ENCODE peak calls at places on chromosomes 3 and 15, in eight cellular contexts. One of them, this sample, is unnamed.
A peak's percentile ranks its signal among the peaks of the same experiment; 100 is the strongest.

GRCh38 chr15:62792960-62793758 is 249.4 kb upstream of the TPM1 start:
- DNase-seq in right lobe of liver: no peak
- DNase-seq in aorta: no peak
- DNase-seq in IMR-90: no peak
- DNase-seq in K562: no peak
- DNase-seq in prostate gland: no peak
- DNase-seq in body of pancreas: no peak
- DNase-seq in naive thymus-derived CD4-positive, alpha-beta T cell: no peak
- DNase-seq in this sample: no peak

GRCh38 chr3:54120657-54121403 is 1.5 kb upstream of the CACNA2D3 start:
- DNase-seq in right lobe of liver: no peak
- DNase-seq in aorta: no peak
- DNase-seq in IMR-90: no peak
- DNase-seq in K562: no peak
- DNase-seq in prostate gland: no peak
- DNase-seq in body of pancreas: no peak
- DNase-seq in naive thymus-derived CD4-positive, alpha-beta T cell: no peak
- DNase-seq in this sample: peak; percentile 16

GRCh38 chr15:31147456-31147855 is 45.9 kb upstream of the TRPM1 start:
- DNase-seq in right lobe of liver: no peak
- DNase-seq in aorta: no peak
- DNase-seq in IMR-90: no peak
- DNase-seq in K562: no peak
- DNase-seq in prostate gland: no peak
- DNase-seq in body of pancreas: no peak
- DNase-seq in naive thymus-derived CD4-positive, alpha-beta T cell: no peak
- DNase-seq in this sample: no peak

GRCh38 chr15:38424101-38424552 is 29.8 kb upstream of the FAM98B start:
- DNase-seq in right lobe of liver: no peak
- DNase-seq in aorta: no peak
- DNase-seq in IMR-90: no peak
- DNase-seq in K562: no peak
- DNase-seq in prostate gland: no peak
- DNase-seq in body of pancreas: no peak
- DNase-seq in naive thymus-derived CD4-positive, alpha-beta T cell: no peak
- DNase-seq in this sample: no peak

GRCh38 chr3:195558602-195559001 is 15.5 kb upstream of the PPP1R2 start:
- DNase-seq in right lobe of liver: no peak
- DNase-seq in aorta: no peak
- DNase-seq in IMR-90: peak; percentile 21
- DNase-seq in K562: peak; percentile 41
- DNase-seq in prostate gland: no peak
- DNase-seq in body of pancreas: peak; percentile 70
- DNase-seq in naive thymus-derived CD4-positive, alpha-beta T cell: peak; percentile 62
- DNase-seq in this sample: no peak

GRCh38 chr3:5277612-5278236 is 90.2 kb downstream of the EDEM1 start:
- DNase-seq in right lobe of liver: no peak
- DNase-seq in aorta: no peak
- DNase-seq in IMR-90: no peak
- DNase-seq in K562: no peak
- DNase-seq in prostate gland: no peak
- DNase-seq in body of pancreas: no peak
- DNase-seq in naive thymus-derived CD4-positive, alpha-beta T cell: no peak
- DNase-seq in this sample: no peak

GRCh38 chr15:61769557-61769956 is 290.7 kb downstream of the VPS13C start:
- DNase-seq in right lobe of liver: no peak
- DNase-seq in aorta: no peak
- DNase-seq in IMR-90: no peak
- DNase-seq in K562: no peak
- DNase-seq in prostate gland: no peak
- DNase-seq in body of pancreas: no peak
- DNase-seq in naive thymus-derived CD4-positive, alpha-beta T cell: no peak
- DNase-seq in this sample: no peak

GRCh38 chr15:79168922-79169322 is 78.3 kb upstream of the RASGRF1 start:
- DNase-seq in right lobe of liver: no peak
- DNase-seq in aorta: no peak
- DNase-seq in IMR-90: no peak
- DNase-seq in K562: peak; percentile 25
- DNase-seq in prostate gland: peak; percentile 7
- DNase-seq in body of pancreas: peak; percentile 28
- DNase-seq in naive thymus-derived CD4-positive, alpha-beta T cell: no peak
- DNase-seq in this sample: no peak

GRCh38 chr3:12591997-12592715 is 35.3 kb downstream of the MKRN2 start:
- DNase-seq in right lobe of liver: no peak
- DNase-seq in aorta: no peak
- DNase-seq in IMR-90: no peak
- DNase-seq in K562: no peak
- DNase-seq in prostate gland: no peak
- DNase-seq in body of pancreas: peak; percentile 36
- DNase-seq in naive thymus-derived CD4-positive, alpha-beta T cell: no peak
- DNase-seq in this sample: peak; percentile 60

GRCh38 chr3:73188707-73189106 is 127.2 kb downstream of the EBLN2 start:
- DNase-seq in right lobe of liver: no peak
- DNase-seq in aorta: no peak
- DNase-seq in IMR-90: no peak
- DNase-seq in K562: no peak
- DNase-seq in prostate gland: no peak
- DNase-seq in body of pancreas: no peak
- DNase-seq in naive thymus-derived CD4-positive, alpha-beta T cell: no peak
- DNase-seq in this sample: no peak

GRCh38 chr3:169453256-169454059 is 210.1 kb downstream of the MECOM start:
- DNase-seq in right lobe of liver: no peak
- DNase-seq in aorta: no peak
- DNase-seq in IMR-90: no peak
- DNase-seq in K562: peak; percentile 27
- DNase-seq in prostate gland: no peak
- DNase-seq in body of pancreas: no peak
- DNase-seq in naive thymus-derived CD4-positive, alpha-beta T cell: no peak
- DNase-seq in this sample: no peak

GRCh38 chr15:86203462-86203861 is 123.8 kb downstream of the AGBL1 start:
- DNase-seq in right lobe of liver: no peak
- DNase-seq in aorta: no peak
- DNase-seq in IMR-90: no peak
- DNase-seq in K562: no peak
- DNase-seq in prostate gland: no peak
- DNase-seq in body of pancreas: no peak
- DNase-seq in naive thymus-derived CD4-positive, alpha-beta T cell: no peak
- DNase-seq in this sample: no peak

GRCh38 chr3:51716805-51717204 is 9.9 kb downstream of the GRM2 start:
- DNase-seq in right lobe of liver: no peak
- DNase-seq in aorta: no peak
- DNase-seq in IMR-90: no peak
- DNase-seq in K562: no peak
- DNase-seq in prostate gland: no peak
- DNase-seq in body of pancreas: no peak
- DNase-seq in naive thymus-derived CD4-positive, alpha-beta T cell: no peak
- DNase-seq in this sample: no peak

GRCh38 chr3:177286034-177286433 is 88.8 kb upstream of the TBL1XR1 start:
- DNase-seq in right lobe of liver: no peak
- DNase-seq in aorta: no peak
- DNase-seq in IMR-90: no peak
- DNase-seq in K562: no peak
- DNase-seq in prostate gland: no peak
- DNase-seq in body of pancreas: no peak
- DNase-seq in naive thymus-derived CD4-positive, alpha-beta T cell: no peak
- DNase-seq in this sample: no peak

GRCh38 chr3:55893045-55893664 is 406.0 kb upstream of the WNT5A start:
- DNase-seq in right lobe of liver: no peak
- DNase-seq in aorta: no peak
- DNase-seq in IMR-90: peak; percentile 81
- DNase-seq in K562: no peak
- DNase-seq in prostate gland: no peak
- DNase-seq in body of pancreas: no peak
- DNase-seq in naive thymus-derived CD4-positive, alpha-beta T cell: no peak
- DNase-seq in this sample: no peak

GRCh38 chr3:185423178-185423577 is 60.2 kb downstream of the MAP3K13 start:
- DNase-seq in right lobe of liver: no peak
- DNase-seq in aorta: no peak
- DNase-seq in IMR-90: peak; percentile 35
- DNase-seq in K562: peak; percentile 27
- DNase-seq in prostate gland: no peak
- DNase-seq in body of pancreas: peak; percentile 37
- DNase-seq in naive thymus-derived CD4-positive, alpha-beta T cell: no peak
- DNase-seq in this sample: peak; percentile 79

GRCh38 chr3:13017361-13018038 is 55.7 kb downstream of the IQSEC1 start:
- DNase-seq in right lobe of liver: no peak
- DNase-seq in aorta: peak; percentile 45
- DNase-seq in IMR-90: no peak
- DNase-seq in K562: no peak
- DNase-seq in prostate gland: no peak
- DNase-seq in body of pancreas: no peak
- DNase-seq in naive thymus-derived CD4-positive, alpha-beta T cell: no peak
- DNase-seq in this sample: peak; percentile 59

GRCh38 chr3:161560006-161560637 is 63.5 kb downstream of the OTOL1 start:
- DNase-seq in right lobe of liver: peak; percentile 55
- DNase-seq in aorta: peak; percentile 39
- DNase-seq in IMR-90: peak; percentile 7
- DNase-seq in K562: no peak
- DNase-seq in prostate gland: no peak
- DNase-seq in body of pancreas: peak; percentile 14
- DNase-seq in naive thymus-derived CD4-positive, alpha-beta T cell: no peak
- DNase-seq in this sample: peak; percentile 24

GRCh38 chr3:73409405-73409804 is 215.3 kb downstream of the PDZRN3 start:
- DNase-seq in right lobe of liver: no peak
- DNase-seq in aorta: no peak
- DNase-seq in IMR-90: peak; percentile 86
- DNase-seq in K562: no peak
- DNase-seq in prostate gland: no peak
- DNase-seq in body of pancreas: no peak
- DNase-seq in naive thymus-derived CD4-positive, alpha-beta T cell: no peak
- DNase-seq in this sample: no peak

GRCh38 chr15:44159492-44159891 is 35.6 kb downstream of the FRMD5 start:
- DNase-seq in right lobe of liver: no peak
- DNase-seq in aorta: no peak
- DNase-seq in IMR-90: no peak
- DNase-seq in K562: no peak
- DNase-seq in prostate gland: no peak
- DNase-seq in body of pancreas: no peak
- DNase-seq in naive thymus-derived CD4-positive, alpha-beta T cell: no peak
- DNase-seq in this sample: no peak

GRCh38 chr3:127375151-127375937 is 87.5 kb upstream of the PRR20G start:
- DNase-seq in right lobe of liver: no peak
- DNase-seq in aorta: no peak
- DNase-seq in IMR-90: no peak
- DNase-seq in K562: no peak
- DNase-seq in prostate gland: no peak
- DNase-seq in body of pancreas: no peak
- DNase-seq in naive thymus-derived CD4-positive, alpha-beta T cell: no peak
- DNase-seq in this sample: no peak

GRCh38 chr15:87707076-87707475 is 549.5 kb downstream of the NTRK3 start:
- DNase-seq in right lobe of liver: no peak
- DNase-seq in aorta: no peak
- DNase-seq in IMR-90: no peak
- DNase-seq in K562: no peak
- DNase-seq in prostate gland: no peak
- DNase-seq in body of pancreas: no peak
- DNase-seq in naive thymus-derived CD4-positive, alpha-beta T cell: no peak
- DNase-seq in this sample: no peak

GRCh38 chr3:128515967-128516366 is 23.0 kb upstream of the GATA2 start:
- DNase-seq in right lobe of liver: no peak
- DNase-seq in aorta: no peak
- DNase-seq in IMR-90: no peak
- DNase-seq in K562: no peak
- DNase-seq in prostate gland: no peak
- DNase-seq in body of pancreas: no peak
- DNase-seq in naive thymus-derived CD4-positive, alpha-beta T cell: no peak
- DNase-seq in this sample: no peak

GRCh38 chr15:69145694-69146492 is 14.5 kb upstream of the GLCE start:
- DNase-seq in right lobe of liver: no peak
- DNase-seq in aorta: no peak
- DNase-seq in IMR-90: peak; percentile 21
- DNase-seq in K562: no peak
- DNase-seq in prostate gland: no peak
- DNase-seq in body of pancreas: no peak
- DNase-seq in naive thymus-derived CD4-positive, alpha-beta T cell: no peak
- DNase-seq in this sample: no peak

GRCh38 chr15:66008920-66009572 is 139.8 kb downstream of the RAB11A start:
- DNase-seq in right lobe of liver: no peak
- DNase-seq in aorta: no peak
- DNase-seq in IMR-90: no peak
- DNase-seq in K562: peak; percentile 37
- DNase-seq in prostate gland: no peak
- DNase-seq in body of pancreas: no peak
- DNase-seq in naive thymus-derived CD4-positive, alpha-beta T cell: no peak
- DNase-seq in this sample: peak; percentile 56
- H3K27ac ChIP-seq in right lobe of liver: no peak overlapping the region
- H3K27ac ChIP-seq in aorta: no peak overlapping the region
- H3K27ac ChIP-seq in IMR-90: no peak overlapping the region
- H3K27ac ChIP-seq in K562: no peak overlapping the region
- H3K27ac ChIP-seq in prostate gland: no peak overlapping the region
- H3K27ac ChIP-seq in body of pancreas: no peak overlapping the region
- H3K27ac ChIP-seq in naive thymus-derived CD4-positive, alpha-beta T cell: no peak overlapping the region
- H3K27ac ChIP-seq in this sample: no peak overlapping the region

GRCh38 chr3:14278799-14279705 is 100.4 kb downstream of the LSM3 start:
- DNase-seq in right lobe of liver: no peak
- DNase-seq in aorta: no peak
- DNase-seq in IMR-90: no peak
- DNase-seq in K562: peak; percentile 55
- DNase-seq in prostate gland: no peak
- DNase-seq in body of pancreas: no peak
- DNase-seq in naive thymus-derived CD4-positive, alpha-beta T cell: no peak
- DNase-seq in this sample: no peak
- H3K27me3 ChIP-seq in right lobe of liver: no peaks in the 10 kb centered on the region
- H3K27me3 ChIP-seq in aorta: no peaks in the 10 kb centered on the region
- H3K27me3 ChIP-seq in IMR-90: peaks cover 4% of the 10 kb centered on the region
- H3K27me3 ChIP-seq in K562: no peaks in the 10 kb centered on the region
- H3K27me3 ChIP-seq in prostate gland: no peaks in the 10 kb centered on the region
- H3K27me3 ChIP-seq in body of pancreas: no peaks in the 10 kb centered on the region
- H3K27me3 ChIP-seq in naive thymus-derived CD4-positive, alpha-beta T cell: no peaks in the 10 kb centered on the region
- H3K27me3 ChIP-seq in this sample: no peaks in the 10 kb centered on the region

GRCh38 chr3:42796332-42796885 is 7.9 kb downstream of the HIGD1A start:
- DNase-seq in right lobe of liver: no peak
- DNase-seq in aorta: no peak
- DNase-seq in IMR-90: no peak
- DNase-seq in K562: no peak
- DNase-seq in prostate gland: no peak
- DNase-seq in body of pancreas: no peak
- DNase-seq in naive thymus-derived CD4-positive, alpha-beta T cell: no peak
- DNase-seq in this sample: no peak
- H3K4me3 ChIP-seq in right lobe of liver: no peak overlapping the region
- H3K4me3 ChIP-seq in aorta: no peak overlapping the region
- H3K4me3 ChIP-seq in IMR-90: no peak overlapping the region
- H3K4me3 ChIP-seq in K562: no peak overlapping the region
- H3K4me3 ChIP-seq in prostate gland: no peak overlapping the region
- H3K4me3 ChIP-seq in body of pancreas: no peak overlapping the region
- H3K4me3 ChIP-seq in naive thymus-derived CD4-positive, alpha-beta T cell: no peak overlapping the region
- H3K4me3 ChIP-seq in this sample: no peak overlapping the region

DNA sequence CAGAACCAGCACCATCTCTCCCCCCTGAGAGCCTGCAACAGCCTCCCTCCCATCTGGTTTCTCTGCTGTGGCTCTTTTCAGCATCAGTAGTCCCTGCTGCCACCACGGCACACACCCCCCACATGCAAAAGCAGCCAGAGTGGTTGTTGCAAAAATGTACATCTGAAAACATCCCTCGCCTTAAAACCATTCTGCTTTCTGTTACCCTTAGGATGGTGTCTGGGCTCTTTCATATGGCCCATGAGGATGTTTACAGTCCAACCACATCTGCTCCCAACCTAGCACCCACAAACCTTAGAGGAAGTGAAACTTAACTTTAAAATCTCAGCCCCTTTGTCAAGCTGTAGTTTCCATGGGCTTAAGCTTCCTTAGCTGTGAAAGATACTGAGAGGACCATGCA is 829 bp downstream of the TTC21A start:
- DNase-seq in right lobe of liver: no peak
- DNase-seq in aorta: no peak
- DNase-seq in IMR-90: no peak
- DNase-seq in K562: no peak
- DNase-seq in prostate gland: no peak
- DNase-seq in body of pancreas: no peak
- DNase-seq in naive thymus-derived CD4-positive, alpha-beta T cell: peak; percentile 26
- DNase-seq in this sample: no peak
- H3K27ac ChIP-seq in right lobe of liver: no peak overlapping the region
- H3K27ac ChIP-seq in aorta: no peak overlapping the region
- H3K27ac ChIP-seq in IMR-90: no peak overlapping the region
- H3K27ac ChIP-seq in K562: no peak overlapping the region
- H3K27ac ChIP-seq in prostate gland: peak overlapping the region; percentile 87
- H3K27ac ChIP-seq in body of pancreas: peak overlapping the region; percentile 97
- H3K27ac ChIP-seq in naive thymus-derived CD4-positive, alpha-beta T cell: peak overlapping the region; percentile 78
- H3K27ac ChIP-seq in this sample: no peak overlapping the region